ENCODE peak calls at places on chromosomes 16 and 17, in eight cellular contexts. U is IMR-90, Q is uterus, X is lower leg skin, O is AG04449, R is mammary epithelial cell, S is fibroblast of mammary gland, T is tibial artery. C is an unnamed sample.

GRCh38 chr17:48612456-48612853 is 1.6 kb upstream of the HOXB7 start:
- DNase-seq in U (peak; percentile 54), Q (no peak), X (no peak), O (no peak), R (no peak), S (no peak), T (no peak), C (no peak)

GRCh38 chr17:82301300-82301915 is 16.0 kb downstream of the CD7 start:
- DNase-seq in U (no peak), Q (no peak), X (no peak), O (no peak), R (no peak), S (no peak), T (no peak), C (no peak)

GRCh38 chr16:16966439-16966838 is 504.3 kb downstream of the XYLT1 start:
- DNase-seq in U (no peak), Q (no peak), X (no peak), O (no peak), R (no peak), S (no peak), T (no peak), C (no peak)

GRCh38 chr17:28141783-28142182 is 99.3 kb downstream of the NLK start:
- DNase-seq in U (no peak), Q (no peak), X (no peak), O (no peak), R (no peak), S (no peak), T (no peak), C (no peak)

GRCh38 chr17:65601881-65602280 is 40.4 kb upstream of the AXIN2 start:
- DNase-seq in U (no peak), Q (no peak), X (no peak), O (no peak), R (no peak), S (no peak), T (no peak), C (no peak)

GRCh38 chr17:29699283-29699682 is 76.6 kb upstream of the CORO6 start:
- DNase-seq in U (no peak), Q (no peak), X (no peak), O (no peak), R (no peak), S (no peak), T (no peak), C (peak; percentile 21)

GRCh38 chr17:6460531-6461161 is 16.4 kb downstream of the PIMREG start:
- DNase-seq in U (no peak), Q (no peak), X (no peak), O (no peak), R (no peak), S (no peak), T (no peak), C (no peak)

GRCh38 chr17:15263206-15263579 is 1.9 kb downstream of the PMP22 start:
- DNase-seq in U (peak; percentile 73), Q (peak; percentile 88), X (peak; percentile 91), O (no peak), R (peak; percentile 32), S (peak; percentile 88), T (peak; percentile 98), C (peak; percentile 91)

GRCh38 chr16:89863741-89864391 is 9.5 kb upstream of the TCF25 start:
- DNase-seq in U (peak; percentile 40), Q (no peak), X (no peak), O (no peak), R (peak; percentile 63), S (peak; percentile 25), T (no peak), C (peak; percentile 37)

GRCh38 chr17:31392002-31392855 is 754 bp downstream of the RAB11FIP4 start:
- DNase-seq in U (no peak), Q (no peak), X (no peak), O (no peak), R (no peak), S (no peak), T (peak; percentile 60), C (no peak)

GRCh38 chr17:2214887-2215615 is 88.5 kb downstream of the SMG6 start:
- DNase-seq in U (peak; percentile 88), Q (no peak), X (no peak), O (no peak), R (no peak), S (peak; percentile 67), T (no peak), C (peak; percentile 80)

GRCh38 chr17:80449930-80450576 is 26.4 kb downstream of the NPTX1 start:
- DNase-seq in U (peak; percentile 75), Q (no peak), X (no peak), O (no peak), R (no peak), S (no peak), T (no peak), C (no peak)

GRCh38 chr16:67954421-67955196 is 10.7 kb upstream of the LCAT start:
- DNase-seq in U (no peak), Q (no peak), X (no peak), O (no peak), R (no peak), S (no peak), T (no peak), C (no peak)

GRCh38 chr17:73228748-73229236 is 32.9 kb downstream of the CPSF4L start:
- DNase-seq in U (peak; percentile 90), Q (peak; percentile 48), X (peak; percentile 77), O (peak; percentile 50), R (peak; percentile 79), S (peak; percentile 90), T (peak; percentile 83), C (peak; percentile 85)

GRCh38 chr16:8474576-8474975 is 115.7 kb downstream of the TMEM114 start:
- DNase-seq in U (no peak), Q (no peak), X (no peak), O (no peak), R (no peak), S (no peak), T (no peak), C (no peak)

GRCh38 chr16:50476486-50477260 is 71.5 kb upstream of the NKD1 start:
- DNase-seq in U (no peak), Q (no peak), X (no peak), O (no peak), R (no peak), S (no peak), T (no peak), C (no peak)

GRCh38 chr17:60080545-60080944 is 1.8 kb upstream of the HEATR6 start:
- DNase-seq in U (no peak), Q (no peak), X (no peak), O (no peak), R (peak; percentile 78), S (no peak), T (no peak), C (no peak)

GRCh38 chr17:12024332-12024731 is 3.7 kb downstream of the MAP2K4 start:
- DNase-seq in U (peak; percentile 73), Q (no peak), X (no peak), O (no peak), R (peak; percentile 89), S (peak; percentile 64), T (no peak), C (peak; percentile 29)

GRCh38 chr16:58196898-58197313 is 1.0 kb downstream of the CSNK2A2 start:
- DNase-seq in U (peak; percentile 48), Q (no peak), X (no peak), O (no peak), R (peak; percentile 11), S (peak; percentile 69), T (no peak), C (peak; percentile 29)

GRCh38 chr16:58197314-58198012 is 443 bp downstream of the CSNK2A2 start:
- DNase-seq in U (no peak), Q (no peak), X (no peak), O (no peak), R (no peak), S (no peak), T (no peak), C (no peak)

GRCh38 chr16:58200398-58200797 is 2.5 kb upstream of the CSNK2A2 start:
- DNase-seq in U (no peak), Q (no peak), X (no peak), O (no peak), R (no peak), S (no peak), T (no peak), C (no peak)

GRCh38 chr16:58198739-58199411 is 969 bp upstream of the CSNK2A2 start:
- DNase-seq in U (no peak), Q (no peak), X (no peak), O (no peak), R (no peak), S (no peak), T (no peak), C (no peak)

DNA sequence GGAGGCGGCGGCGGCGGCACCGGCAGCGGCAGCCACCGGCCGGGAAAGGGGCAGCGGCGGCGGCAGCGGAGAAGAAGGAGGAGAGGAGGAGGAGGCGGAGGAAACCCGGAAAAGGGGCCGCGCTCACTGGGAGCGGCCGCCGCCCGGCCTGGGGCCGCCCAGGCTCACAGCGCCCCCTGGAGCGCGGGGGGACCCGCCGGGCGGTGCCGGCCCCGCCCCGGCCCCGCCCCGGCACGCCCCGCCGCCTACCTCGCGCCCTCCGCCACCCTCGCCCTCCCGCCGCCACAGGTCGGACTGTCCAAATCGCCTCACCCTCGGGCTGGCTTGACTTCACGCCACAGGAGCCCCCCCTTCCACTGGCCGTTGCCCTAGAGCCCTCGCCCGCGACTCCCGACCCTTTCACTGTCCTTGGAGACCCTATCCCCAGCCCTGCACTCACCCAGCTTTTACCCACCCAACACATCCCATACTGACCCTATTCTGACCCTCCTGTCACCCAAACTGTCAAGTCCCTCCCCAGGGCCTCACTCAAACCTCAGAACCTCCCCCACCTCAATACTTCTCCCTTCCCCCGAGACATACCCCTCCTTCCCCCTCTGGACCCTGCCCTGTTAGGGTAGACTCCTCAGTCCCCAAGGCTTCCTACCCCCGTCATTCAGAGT is at the start of gene CSNK2A2:
- DNase-seq in U (peak; percentile 56), Q (peak; percentile 70), X (peak; percentile 47), O (no peak), R (peak; percentile 59), S (peak; percentile 59), T (peak; percentile 81), C (peak; percentile 71)
- TF ChIP-seq CTCF in U (peak; percentile 64), Q (peak; percentile 60), X (no peak), O (peak; percentile 48), R (peak; percentile 50), S (no peak), T (peak; percentile 50), C (peak; percentile 15)

DNA sequence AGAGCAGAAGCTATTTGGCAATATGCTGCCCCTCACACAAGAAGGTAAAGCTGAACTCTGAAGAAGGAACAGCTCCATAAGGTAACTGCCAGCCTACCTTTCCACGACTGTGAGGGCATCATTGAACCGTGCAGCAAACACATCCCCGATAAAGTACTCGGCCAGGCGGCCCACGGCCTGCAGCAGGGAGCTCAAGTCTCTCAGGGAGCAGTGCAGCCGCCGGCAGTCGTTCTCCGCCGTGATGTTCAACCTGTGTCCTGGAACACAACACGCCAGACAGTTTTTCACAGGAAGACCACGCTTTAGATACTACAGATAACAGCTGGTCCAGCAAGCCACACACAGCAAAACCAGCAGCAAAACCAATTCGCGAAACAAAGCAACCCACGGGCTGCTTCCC is 62.1 kb upstream of the GSG1L start:
- DNase-seq in U (no peak), Q (no peak), X (no peak), O (no peak), R (no peak), S (no peak), T (no peak), C (no peak)
- H3K4me3 ChIP-seq in U (no peak overlapping the region), Q (no peak overlapping the region), X (no peak overlapping the region), O (no peak overlapping the region), R (no peak overlapping the region), S (no peak overlapping the region), T (no peak overlapping the region), C (no peak overlapping the region)

GRCh38 chr16:11633113-11633512 is 35.1 kb upstream of the SNN start:
- DNase-seq in U (no peak), Q (no peak), X (no peak), O (no peak), R (no peak), S (no peak), T (no peak), C (no peak)
- TF ChIP-seq CTCF in U (no peak), Q (no peak), X (no peak), O (no peak), R (no peak), S (no peak), T (no peak), C (no peak)

GRCh38 chr17:52828621-52829020 is 670.1 kb upstream of the CA10 start:
- DNase-seq in U (no peak), Q (no peak), X (no peak), O (no peak), R (no peak), S (no peak), T (no peak), C (no peak)
- H3K4me3 ChIP-seq in U (no peak overlapping the region), Q (no peak overlapping the region), X (no peak overlapping the region), O (no peak overlapping the region), R (no peak overlapping the region), S (no peak overlapping the region), T (no peak overlapping the region), C (no peak overlapping the region)

C was measured in AG10803.